ENCODE peak calls at places on chromosomes 5 and 9, in four cellular contexts. T is effector memory CD4-positive, alpha-beta T cell; U is prostate gland; S is stomach. N is an unnamed sample.
A peak's percentile ranks its signal among the peaks of the same experiment; 100 is the strongest.

GRCh38 chr5:43967165-43967564 is 364.2 kb downstream of the NNT start:
- DNase-seq in T (no peak), U (no peak), S (no peak), N (no peak)

GRCh38 chr5:43290726-43291125 is 22.5 kb downstream of the HMGCS1 start:
- DNase-seq in T (no peak), U (no peak), S (no peak), N (peak; percentile 25)

GRCh38 chr5:90182726-90183125 is 226.8 kb downstream of the CETN3 start:
- DNase-seq in T (no peak), U (no peak), S (no peak), N (no peak)

GRCh38 chr9:73441890-73442818 is 290.5 kb downstream of the ANXA1 start:
- DNase-seq in T (no peak), U (no peak), S (no peak), N (no peak)

GRCh38 chr9:78325343-78325742 is 28.4 kb downstream of the PSAT1 start:
- DNase-seq in T (no peak), U (peak; percentile 11), S (no peak), N (peak; percentile 80)

GRCh38 chr9:133375116-133375723 is 640 bp downstream of the SURF4 start:
- DNase-seq in T (no peak), U (peak; percentile 30), S (peak; percentile 32), N (peak; percentile 41)

GRCh38 chr9:127802576-127803443 is at the start of gene FPGS:
- DNase-seq in T (peak; percentile 79), U (peak; percentile 79), S (peak; percentile 89), N (peak; percentile 93)

GRCh38 chr9:127903557-127904475 is 4.4 kb upstream of the ST6GALNAC6 start:
- DNase-seq in T (peak; percentile 58), U (no peak), S (peak; percentile 68), N (no peak)

GRCh38 chr5:5344051-5344571 is 78.4 kb upstream of the ICE1 start:
- DNase-seq in T (no peak), U (no peak), S (no peak), N (no peak)

GRCh38 chr5:3778000-3778570 is 182.5 kb downstream of the IRX1 start:
- DNase-seq in T (no peak), U (no peak), S (no peak), N (no peak)

GRCh38 chr9:37565661-37566618 is 10.2 kb downstream of the FBXO10 start:
- DNase-seq in T (no peak), U (no peak), S (no peak), N (no peak)
- H3K36me3 ChIP-seq in T (no peaks in the 10 kb centered on the region), U (no peaks in the 10 kb centered on the region), S (peaks cover 3% of the 10 kb centered on the region), N (no peaks in the 10 kb centered on the region)

GRCh38 chr9:104091708-104092107 is 2.4 kb upstream of the SMC2 start:
- DNase-seq in T (no peak), U (no peak), S (no peak), N (peak; percentile 35)
- H3K4me3 ChIP-seq in T (no peak overlapping the region), U (no peak overlapping the region), S (no peak overlapping the region), N (no peak overlapping the region)

GRCh38 chr9:112750111-112750766 is at the start of gene SNX30:
- DNase-seq in T (peak; percentile 72), U (peak; percentile 85), S (peak; percentile 92), N (peak; percentile 89)
- H3K36me3 ChIP-seq in T (no peaks in the 10 kb centered on the region), U (no peaks in the 10 kb centered on the region), S (no peaks in the 10 kb centered on the region), N (no peaks in the 10 kb centered on the region)

GRCh38 chr5:14173419-14174234 is 30.5 kb downstream of the TRIO start:
- DNase-seq in T (no peak), U (no peak), S (no peak), N (no peak)

GRCh38 chr5:14171091-14171490 is 27.9 kb downstream of the TRIO start:
- DNase-seq in T (no peak), U (no peak), S (no peak), N (no peak)

GRCh38 chr5:14172149-14172795 is 29.1 kb downstream of the TRIO start:
- DNase-seq in T (no peak), U (no peak), S (no peak), N (no peak)

GRCh38 chr5:14174235-14174636 is 31.1 kb downstream of the TRIO start:
- DNase-seq in T (no peak), U (no peak), S (no peak), N (peak; percentile 42)

DNA sequence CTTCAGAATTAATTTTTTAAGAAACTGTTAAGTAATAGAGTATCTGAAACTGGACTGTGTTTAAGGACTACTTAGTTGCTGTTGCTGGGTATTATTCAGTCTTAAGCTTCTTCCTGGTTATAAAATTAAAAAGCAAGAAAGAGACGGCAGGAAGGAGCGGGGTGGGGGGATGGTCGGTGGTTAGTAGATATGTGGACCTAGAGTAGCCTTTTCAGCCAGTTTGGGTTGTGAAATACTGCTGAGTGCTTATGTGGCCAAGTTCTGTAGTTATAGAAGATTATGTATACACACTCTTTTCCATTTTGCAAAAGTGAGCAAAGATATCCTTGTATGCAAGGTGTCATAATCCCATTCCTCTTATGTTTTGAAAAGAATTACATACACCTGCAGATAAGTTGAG is 28.5 kb downstream of the TRIO start:
- DNase-seq in T (no peak), U (no peak), S (no peak), N (peak; percentile 90)
- H3K4me3 ChIP-seq in T (no peak overlapping the region), U (no peak overlapping the region), S (no peak overlapping the region), N (no peak overlapping the region)

GRCh38 chr9:32550609-32551490 is 1.3 kb upstream of the SMIM27 start:
- DNase-seq in T (peak; percentile 95), U (peak; percentile 92), S (peak; percentile 90), N (peak; percentile 95)

GRCh38 chr9:32551491-32552049 is 557 bp upstream of the SMIM27 start:
- DNase-seq in T (peak; percentile 26), U (peak; percentile 22), S (no peak), N (no peak)

GRCh38 chr9:32550046-32550608 is 2.0 kb upstream of the SMIM27 start:
- DNase-seq in T (no peak), U (no peak), S (no peak), N (peak; percentile 18)

GRCh38 chr9:32543047-32543446 is 9.1 kb upstream of the SMIM27 start:
- DNase-seq in T (no peak), U (no peak), S (no peak), N (no peak)

DNA sequence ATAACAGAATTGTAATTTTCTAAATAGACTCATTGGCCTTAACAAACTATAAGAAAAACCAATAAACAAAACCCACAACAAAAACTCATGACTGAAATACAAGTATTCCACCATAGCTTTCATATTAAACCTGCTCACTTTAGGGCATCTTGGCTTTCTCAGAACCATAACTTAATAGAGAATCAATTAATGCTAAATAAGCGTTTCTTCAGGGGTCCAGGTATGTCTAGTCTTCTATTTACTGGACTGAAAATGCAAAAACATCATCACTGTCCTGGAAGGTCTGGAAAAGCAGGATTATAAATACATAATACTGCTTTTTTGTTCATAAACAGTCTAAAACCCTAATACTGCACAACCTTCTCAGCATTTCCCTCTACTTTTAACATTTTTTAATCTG is 6.2 kb upstream of the SMIM27 start:
- DNase-seq in T (no peak), U (no peak), S (no peak), N (no peak)
- H3K36me3 ChIP-seq in T (peaks cover 19% of the 10 kb centered on the region), U (no peaks in the 10 kb centered on the region), S (peaks cover 36% of the 10 kb centered on the region), N (peaks cover 21% of the 10 kb centered on the region)

GRCh38 chr9:1046639-1047604 is 3.2 kb upstream of the DMRT2 start:
- DNase-seq in T (no peak), U (no peak), S (no peak), N (peak; percentile 18)
- H3K4me3 ChIP-seq in T (no peak overlapping the region), U (no peak overlapping the region), S (peak overlapping the region; percentile 56), N (no peak overlapping the region)

GRCh38 chr5:181255836-181256578 is 4.9 kb downstream of the TRIM52 start:
- DNase-seq in T (no peak), U (no peak), S (no peak), N (peak; percentile 54)
- H3K36me3 ChIP-seq in T (peaks cover 20% of the 10 kb centered on the region), U (no peaks in the 10 kb centered on the region), S (peaks cover 55% of the 10 kb centered on the region), N (peaks cover 7% of the 10 kb centered on the region)

GRCh38 chr9:136645903-136646754 is 16.6 kb upstream of the EGFL7 start:
- DNase-seq in T (no peak), U (no peak), S (peak; percentile 64), N (peak; percentile 76)

GRCh38 chr9:136645343-136645902 is 17.3 kb upstream of the EGFL7 start:
- DNase-seq in T (no peak), U (no peak), S (no peak), N (no peak)

GRCh38 chr9:136644593-136645342 is 17.9 kb upstream of the EGFL7 start:
- DNase-seq in T (peak; percentile 54), U (peak; percentile 59), S (peak; percentile 52), N (peak; percentile 70)

GRCh38 chr9:136648746-136649145 is 14.0 kb upstream of the EGFL7 start:
- DNase-seq in T (no peak), U (no peak), S (no peak), N (peak; percentile 42)

GRCh38 chr9:136646827-136647711 is 15.6 kb upstream of the EGFL7 start:
- DNase-seq in T (no peak), U (no peak), S (no peak), N (no peak)
- H3K4me3 ChIP-seq in T (no peak overlapping the region), U (no peak overlapping the region), S (peak overlapping the region; percentile 13), N (no peak overlapping the region)

GRCh38 chr9:86020731-86021130 is 78.6 kb downstream of the GOLM1 start:
- DNase-seq in T (no peak), U (no peak), S (no peak), N (no peak)

GRCh38 chr9:86022687-86023266 is 76.6 kb downstream of the GOLM1 start:
- DNase-seq in T (no peak), U (no peak), S (no peak), N (peak; percentile 19)

DNA sequence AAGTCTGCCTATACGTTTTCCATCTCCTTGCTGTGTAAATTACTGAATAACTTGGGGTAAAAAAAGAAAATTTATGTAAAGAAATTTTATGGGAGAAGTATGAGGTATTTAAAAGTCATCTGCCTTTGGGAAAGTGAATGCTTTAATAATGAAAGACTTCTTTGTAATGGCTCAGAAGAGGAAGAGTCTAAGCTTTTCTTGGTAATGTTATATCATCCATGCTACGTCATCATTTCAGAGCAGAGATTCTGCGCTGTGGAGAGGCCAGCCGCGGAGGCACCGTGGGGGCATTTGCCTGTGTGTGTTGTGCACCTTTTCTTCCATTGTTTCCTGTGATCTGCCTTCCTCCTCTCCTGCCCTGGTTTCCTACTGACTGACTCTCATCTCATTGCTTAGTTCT is 78.2 kb downstream of the GOLM1 start:
- DNase-seq in T (no peak), U (no peak), S (no peak), N (no peak)
- H3K36me3 ChIP-seq in T (peaks cover 49% of the 10 kb centered on the region), U (no peaks in the 10 kb centered on the region), S (peaks cover 91% of the 10 kb centered on the region), N (peaks cover 59% of the 10 kb centered on the region)

DNA sequence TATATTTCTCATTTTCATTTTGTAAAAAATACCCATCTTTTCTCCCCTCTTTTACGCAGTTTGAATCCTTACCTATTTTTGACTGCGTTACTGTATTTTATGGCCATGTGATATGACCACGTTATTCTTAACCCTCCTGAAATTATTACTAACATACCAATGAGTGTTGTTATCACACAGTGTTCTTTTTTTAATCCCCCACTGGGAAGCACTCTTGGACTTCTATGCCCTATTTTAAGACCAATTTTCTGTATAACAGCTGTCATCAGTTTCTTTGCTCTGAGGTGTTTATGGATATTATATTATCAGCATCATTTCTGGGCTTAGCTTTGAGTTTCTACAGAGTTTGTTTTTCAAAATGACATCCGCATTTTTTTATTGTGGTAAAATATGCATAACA is 71.1 kb downstream of the CFAP95 start:
- DNase-seq in T (no peak), U (no peak), S (no peak), N (no peak)
- H3K4me3 ChIP-seq in T (no peak overlapping the region), U (no peak overlapping the region), S (no peak overlapping the region), N (no peak overlapping the region)